ENCODE peak calls at places on chromosome 19, in six cellular contexts. Q is WERI-Rb-1; J is mammary epithelial cell; E is CD8-positive, alpha-beta memory T cell; D is HFFc6; M is pancreas. V is an unnamed sample.
A peak's percentile ranks its signal among the peaks of the same experiment; 100 is the strongest.

GRCh38 chr19:17779281-17779930 is 15.5 kb upstream of the B3GNT3 start:
- DNase-seq in E (no peak), D (no peak), Q (peak; percentile 50), J (no peak), M (no peak), V (peak; percentile 80)

GRCh38 chr19:52248256-52248655 is 21.1 kb upstream of the ZNF766 start:
- DNase-seq in D (peak; percentile 54), J (peak; percentile 42), Q (peak; percentile 77), E (peak; percentile 50), M (peak; percentile 54), V (no peak)

GRCh38 chr19:10858204-10858828 is 10.1 kb downstream of the C19orf38 start:
- DNase-seq in J (no peak), D (no peak), E (peak; percentile 32), Q (no peak), M (no peak), V (no peak)

GRCh38 chr19:34120846-34121639 is 51.3 kb upstream of the LSM14A start:
- DNase-seq in Q (peak; percentile 18), J (peak; percentile 26), M (peak; percentile 25), D (peak; percentile 30), E (peak; percentile 40), V (no peak)

GRCh38 chr19:13727798-13728197 is 36.5 kb upstream of the MRI1 start:
- DNase-seq in D (peak; percentile 29), Q (no peak), E (no peak), M (no peak), J (no peak), V (peak; percentile 34)

GRCh38 chr19:30366282-30366681 is 5.9 kb upstream of the ZNF536 start:
- DNase-seq in D (no peak), E (no peak), Q (no peak), M (no peak), J (no peak), V (no peak)

GRCh38 chr19:32812036-32812435 is 57.5 kb downstream of the SLC7A9 start:
- DNase-seq in E (no peak), Q (no peak), M (no peak), D (no peak), J (no peak), V (no peak)

GRCh38 chr19:47123406-47123805 is 7.2 kb upstream of the SAE1 start:
- DNase-seq in E (no peak), M (no peak), Q (no peak), D (peak; percentile 25), J (no peak), V (no peak)

GRCh38 chr19:19303411-19303810 is 16.9 kb downstream of the SUGP1 start:
- DNase-seq in Q (no peak), D (no peak), E (no peak), J (no peak), M (no peak), V (no peak)

GRCh38 chr19:48724796-48725753 is 5.5 kb upstream of the MAMSTR start:
- DNase-seq in D (peak; percentile 78), J (peak; percentile 71), Q (no peak), E (peak; percentile 67), M (peak; percentile 64), V (peak; percentile 86)

GRCh38 chr19:35446194-35446593 is 1.9 kb upstream of the FFAR2 start:
- DNase-seq in E (peak; percentile 10), D (no peak), Q (no peak), J (no peak), M (no peak), V (no peak)

GRCh38 chr19:48659768-48660167 is 13.0 kb downstream of the NTN5 start:
- DNase-seq in J (peak; percentile 52), Q (no peak), M (no peak), D (no peak), E (no peak), V (peak; percentile 53)

GRCh38 chr19:10510301-10510802 is 6.9 kb downstream of the S1PR5 start:
- DNase-seq in E (peak; percentile 60), M (no peak), J (peak; percentile 72), Q (peak; percentile 69), D (no peak), V (peak; percentile 20)

GRCh38 chr19:4401482-4402170 is 814 bp upstream of the CHAF1A start:
- DNase-seq in D (no peak), J (no peak), E (no peak), M (no peak), Q (no peak), V (no peak)

GRCh38 chr19:5060591-5061339 is 91.9 kb downstream of the KDM4B start:
- DNase-seq in J (no peak), D (no peak), Q (no peak), E (no peak), M (no peak), V (no peak)

GRCh38 chr19:14118165-14119051 is 846 bp upstream of the PRKACA start:
- DNase-seq in E (peak; percentile 56), Q (peak; percentile 72), J (peak; percentile 59), M (peak; percentile 61), D (peak; percentile 40), V (peak; percentile 45)

GRCh38 chr19:50381881-50382729 is 2.0 kb upstream of the POLD1 start:
- DNase-seq in M (peak; percentile 25), E (no peak), J (no peak), Q (no peak), D (no peak), V (no peak)

GRCh38 chr19:478236-478888 is 17.5 kb upstream of the SHC2 start:
- DNase-seq in Q (no peak), M (no peak), D (no peak), E (no peak), J (no peak), V (no peak)

GRCh38 chr19:50723069-50723468 is at the start of gene CLEC11A:
- DNase-seq in Q (no peak), J (no peak), M (no peak), E (no peak), D (peak; percentile 83), V (no peak)

GRCh38 chr19:23287620-23288019 is 37.4 kb upstream of the ZNF724 start:
- DNase-seq in J (no peak), Q (no peak), D (no peak), E (no peak), M (no peak), V (no peak)

GRCh38 chr19:38211206-38211605 is 12.8 kb downstream of the DPF1 start:
- DNase-seq in E (no peak), Q (no peak), J (no peak), M (no peak), D (no peak), V (no peak)

GRCh38 chr19:44587863-44588752 is 25.3 kb upstream of the IGSF23 start:
- DNase-seq in E (no peak), D (peak; percentile 82), J (peak; percentile 74), Q (no peak), M (no peak), V (peak; percentile 86)

GRCh38 chr19:54356444-54357056 is 8.2 kb downstream of the LAIR1 start:
- DNase-seq in E (no peak), M (no peak), D (no peak), J (no peak), Q (no peak), V (no peak)

V was measured in NCI-H226.